ENCODE peak calls at places on chromosomes 1 and 21, in six cellular contexts. L is mesendoderm, W is IMR-90, P is H9, B is mesenchymal stem cell, O is H1. M is an unnamed sample.

GRCh38 chr1:188584119-188584518 is 1755.4 kb downstream of the PLA2G4A start:
- DNase-seq in L (no peak), W (no peak), P (no peak), B (no peak), O (no peak), M (no peak)

GRCh38 chr1:102032534-102032933 is 35.8 kb upstream of the OLFM3 start:
- DNase-seq in L (no peak), W (no peak), P (no peak), B (no peak), O (no peak), M (no peak)

GRCh38 chr1:182279724-182280506 is 111.7 kb downstream of the GLUL start:
- DNase-seq in L (peak), W (no peak), P (peak), B (no peak), O (no peak), M (peak)

GRCh38 chr1:27795601-27796000 is 22.6 kb downstream of the STX12 start:
- DNase-seq in L (no peak), W (peak), P (no peak), B (no peak), O (no peak), M (no peak)

GRCh38 chr1:60697204-60697994 is 385.0 kb upstream of the NFIA start:
- DNase-seq in L (no peak), W (no peak), P (no peak), B (no peak), O (no peak), M (no peak)

GRCh38 chr1:162856260-162856659 is 4.7 kb downstream of the CCDC190 start:
- DNase-seq in L (no peak), W (peak), P (no peak), B (peak), O (no peak), M (no peak)

GRCh38 chr1:156945881-156946661 is 25.6 kb downstream of the LRRC71 start:
- DNase-seq in L (no peak), W (peak), P (no peak), B (no peak), O (no peak), M (no peak)

GRCh38 chr21:38679531-38679930 is 126.2 kb upstream of the ETS2 start:
- DNase-seq in L (no peak), W (peak), P (no peak), B (peak), O (no peak), M (no peak)

GRCh38 chr1:9905010-9905409 is 5.1 kb downstream of the CTNNBIP1 start:
- DNase-seq in L (no peak), W (peak), P (no peak), B (peak), O (no peak), M (no peak)

GRCh38 chr1:224639426-224639975 is 23.4 kb downstream of the CNIH3 start:
- DNase-seq in L (peak), W (no peak), P (no peak), B (no peak), O (no peak), M (no peak)

GRCh38 chr1:179153217-179153616 is 71.3 kb downstream of the TOR3A start:
- DNase-seq in L (no peak), W (peak), P (no peak), B (no peak), O (no peak), M (no peak)

GRCh38 chr1:179166663-179167417 is 62.6 kb downstream of the ABL2 start:
- DNase-seq in L (no peak), W (peak), P (no peak), B (no peak), O (no peak), M (no peak)

GRCh38 chr1:7410156-7410555 is 360.9 kb upstream of the VAMP3 start:
- DNase-seq in L (no peak), W (no peak), P (peak), B (no peak), O (peak), M (no peak)

GRCh38 chr1:109193653-109194590 is 19.8 kb upstream of the SARS1 start:
- DNase-seq in L (peak), W (no peak), P (peak), B (peak), O (peak), M (peak)

DNA sequence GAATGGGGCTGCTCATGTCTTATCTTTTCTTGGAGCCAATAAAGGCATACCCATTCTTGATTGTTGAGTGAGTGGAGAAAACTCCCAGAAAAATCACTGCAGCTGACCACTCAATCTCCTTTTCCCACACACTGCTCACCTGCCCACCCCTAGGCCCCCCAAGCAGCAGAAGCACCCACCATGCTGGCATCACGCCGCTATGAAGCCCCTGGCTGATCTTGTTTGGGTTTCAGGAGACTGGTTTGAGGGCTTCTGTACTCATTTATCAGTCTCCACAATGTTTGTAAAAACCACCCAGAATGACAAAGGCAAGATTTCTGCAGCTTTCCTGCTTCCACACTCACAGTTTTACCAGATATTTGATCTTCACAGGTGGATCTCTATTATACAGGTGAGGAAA is 33.5 kb upstream of the ATP2B4 start:
- DNase-seq in L (no peak), W (no peak), P (no peak), B (no peak), O (no peak), M (no peak)
- H2AK5ac ChIP-seq in L (peak), W (peak), P (no peak), B (no peak), O (no peak), M (no peak)

GRCh38 chr1:16503494-16503893 is 10.6 kb downstream of the RNU1-1 start:
- DNase-seq in L (no peak), W (no peak), P (no peak), B (no peak), O (no peak), M (no peak)

DNA sequence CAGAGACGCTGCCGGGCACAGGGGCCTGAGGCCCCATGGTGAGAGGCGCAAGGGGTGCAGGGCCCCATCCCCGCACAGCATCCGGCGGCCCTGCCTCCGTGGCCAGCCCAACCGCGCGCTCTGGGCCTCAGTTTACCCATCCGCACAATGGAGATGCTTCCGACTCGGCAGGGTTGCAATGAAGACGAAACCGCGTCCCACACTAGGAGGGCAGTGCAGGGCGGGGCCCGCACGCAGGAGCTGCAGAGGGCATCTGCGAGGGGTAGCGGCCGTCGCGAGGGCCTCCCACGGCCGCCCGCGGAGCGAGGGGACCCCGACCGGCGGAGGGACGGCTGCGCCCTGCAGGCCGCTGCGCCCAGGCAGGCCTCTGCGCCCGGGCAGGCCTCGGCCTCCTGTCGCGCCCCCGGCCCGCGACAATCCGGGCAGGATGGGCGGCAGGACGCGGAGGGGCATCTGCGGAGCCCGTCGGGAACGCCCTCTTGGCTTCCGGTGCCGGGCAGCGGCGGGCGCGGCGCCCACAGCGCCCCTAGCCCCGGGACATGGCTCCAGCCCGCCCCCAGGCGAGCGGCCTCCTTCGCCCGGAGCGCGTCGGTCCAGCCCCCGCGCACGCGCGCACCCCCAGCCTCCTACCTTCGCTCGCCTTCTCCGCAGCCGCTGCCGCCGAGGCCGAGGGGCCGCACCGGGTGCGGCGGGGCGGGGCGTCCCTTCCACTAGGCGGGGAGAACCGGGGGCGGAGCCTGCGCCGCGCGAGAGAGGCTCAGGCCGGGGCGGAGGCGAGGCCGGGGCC is 15.3 kb downstream of the RNU1-1 start:
- DNase-seq in L (peak), W (peak), P (peak), B (peak), O (peak), M (peak)
- H2AK5ac ChIP-seq in L (no peak), W (peak), P (no peak), B (no peak), O (no peak), M (peak)

GRCh38 chr21:42279341-42279871 is 35.8 kb downstream of the TFF3 start:
- DNase-seq in L (no peak), W (no peak), P (no peak), B (no peak), O (no peak), M (no peak)
- H2AK5ac ChIP-seq in L (no peak), W (no peak), P (no peak), B (no peak), O (no peak), M (peak)

GRCh38 chr1:1406101-1406820 is 832 bp downstream of the MRPL20 start:
- DNase-seq in L (no peak), W (no peak), P (no peak), B (no peak), O (no peak), M (no peak)
- H2AK5ac ChIP-seq in L (no peak), W (peak), P (no peak), B (no peak), O (no peak), M (peak)

DNA sequence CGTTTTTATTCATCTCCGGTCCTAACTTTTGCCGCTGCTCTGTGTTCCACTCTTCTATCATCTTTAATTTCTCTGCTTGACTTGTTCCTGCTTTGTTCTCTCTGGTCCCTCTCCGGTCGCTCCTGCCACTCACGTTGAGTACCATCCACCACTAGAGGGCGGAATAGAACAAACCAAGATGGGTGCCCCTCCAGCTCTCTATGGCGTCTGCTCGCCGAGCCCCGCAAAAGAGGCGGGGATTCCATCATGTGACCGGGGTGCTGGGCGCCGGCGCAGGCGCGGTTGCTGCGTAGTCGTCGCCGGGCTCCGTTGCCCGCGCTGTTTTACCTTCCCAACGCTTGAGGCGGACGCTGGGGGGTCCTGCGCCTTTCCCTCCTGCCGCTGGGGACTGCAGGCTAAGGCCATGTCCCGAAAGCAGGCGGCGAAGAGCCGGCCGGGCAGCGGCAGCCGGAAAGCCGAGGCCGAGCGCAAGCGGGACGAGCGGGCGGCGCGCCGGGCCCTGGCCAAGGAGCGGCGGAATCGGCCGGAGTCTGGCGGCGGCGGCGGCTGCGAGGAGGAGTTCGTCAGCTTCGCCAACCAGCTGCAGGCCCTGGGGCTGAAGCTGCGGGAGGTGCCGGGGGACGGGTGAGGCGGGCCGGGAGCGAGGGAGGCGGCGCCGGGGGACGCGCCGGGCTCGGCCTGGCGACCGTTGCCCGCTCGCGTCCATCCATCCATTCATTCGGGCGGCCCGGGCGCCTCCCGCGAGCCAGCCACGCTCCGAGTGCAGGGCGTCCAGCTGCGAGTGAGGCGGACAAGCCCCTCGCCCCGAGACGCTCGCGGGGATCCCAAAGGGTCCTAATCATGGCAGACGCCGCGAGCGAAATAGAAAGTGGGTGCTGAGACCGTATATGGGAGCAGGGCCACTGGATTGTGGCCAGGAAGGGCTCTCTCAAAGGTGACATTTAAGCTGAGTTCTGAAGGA is at the start of gene OTUD3:
- DNase-seq in L (peak), W (peak), P (peak), B (peak), O (peak), M (peak)
- H2AK5ac ChIP-seq in L (no peak), W (peak), P (no peak), B (peak), O (no peak), M (peak)

DNA sequence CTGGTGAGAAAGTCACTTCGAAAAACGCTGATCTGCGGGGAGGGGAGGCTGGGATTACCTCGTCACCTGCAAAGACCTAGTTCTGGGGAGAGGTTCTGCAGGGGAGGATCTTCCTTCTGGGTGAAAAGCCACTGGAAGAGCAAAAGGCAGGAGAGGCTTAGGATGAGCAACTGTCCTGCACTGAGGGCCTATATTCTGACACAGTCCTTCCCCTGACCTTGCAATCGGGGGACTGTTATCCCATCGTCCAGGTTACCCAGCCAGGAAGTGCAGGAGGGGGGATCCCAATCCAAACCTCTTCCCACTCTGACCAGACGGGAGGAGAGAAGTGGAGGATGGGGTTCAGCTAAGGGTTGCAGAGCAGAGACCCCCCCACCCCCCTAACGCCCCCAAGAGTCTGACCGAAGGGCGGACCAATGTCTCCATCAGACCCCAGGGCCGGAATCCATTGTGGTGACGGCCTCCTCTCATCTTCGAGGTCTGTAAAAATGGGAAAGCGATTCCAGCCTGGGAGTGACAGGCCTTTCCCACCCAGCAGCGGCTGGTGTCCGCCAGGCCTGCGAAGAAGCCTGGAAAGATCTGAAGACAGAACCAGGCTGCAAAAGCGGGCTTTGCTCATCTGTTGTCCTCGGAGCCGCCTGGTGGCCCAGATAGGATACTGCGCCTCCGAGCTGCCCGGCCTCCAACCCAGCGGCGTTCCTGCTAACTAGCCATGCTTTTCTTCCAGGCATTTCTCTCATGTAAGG is 1.6 kb upstream of the DHRS3 start:
- DNase-seq in L (peak), W (peak), P (peak), B (peak), O (peak), M (peak)
- H2AK5ac ChIP-seq in L (no peak), W (peak), P (no peak), B (peak), O (no peak), M (no peak)

GRCh38 chr1:113761937-113762336 is 2.7 kb upstream of the PHTF1 start:
- DNase-seq in L (no peak), W (no peak), P (no peak), B (no peak), O (no peak), M (no peak)

GRCh38 chr1:113759341-113760101 is at the start of gene PHTF1:
- DNase-seq in L (peak), W (peak), P (peak), B (peak), O (peak), M (peak)

GRCh38 chr1:113760102-113760804 is 967 bp upstream of the PHTF1 start:
- DNase-seq in L (peak), W (no peak), P (no peak), B (no peak), O (no peak), M (no peak)

GRCh38 chr1:113756461-113756860 is 2.8 kb downstream of the PHTF1 start:
- DNase-seq in L (no peak), W (no peak), P (no peak), B (no peak), O (no peak), M (no peak)

DNA sequence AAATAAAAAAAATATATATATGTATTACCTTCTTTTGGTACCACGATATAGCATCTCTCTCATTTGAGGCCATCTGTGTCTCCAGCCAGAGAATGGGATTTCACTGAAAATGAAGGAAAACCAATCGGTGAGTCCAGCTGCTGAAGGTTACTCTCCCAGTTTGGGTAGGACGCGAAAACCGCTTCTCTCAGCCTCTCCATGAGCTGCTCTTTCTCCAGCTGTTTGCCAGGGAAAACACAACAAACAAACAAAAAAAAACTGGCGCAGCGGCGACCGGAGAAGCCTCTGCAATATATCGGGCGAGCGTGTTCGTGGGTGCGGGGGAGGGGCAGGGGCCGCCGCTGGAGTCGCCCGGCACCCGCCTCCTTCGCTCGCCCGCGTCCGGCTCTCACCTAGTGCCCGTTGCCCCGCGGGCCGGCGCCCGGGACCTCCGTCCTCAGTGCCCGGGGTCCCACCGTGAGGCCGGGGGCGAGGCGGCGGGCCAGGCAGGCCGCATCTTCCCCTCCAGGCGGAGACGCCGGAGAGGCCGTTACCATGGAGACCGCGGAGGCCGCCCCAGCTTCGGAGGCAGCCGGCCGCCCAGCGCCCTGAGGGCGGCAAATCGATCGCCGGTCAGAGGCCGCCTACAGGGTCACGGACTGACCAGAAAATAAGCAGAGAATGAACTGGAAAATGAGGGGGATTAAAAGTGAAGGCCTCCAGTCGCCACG is 500 bp downstream of the PHTF1 start:
- DNase-seq in L (peak), W (peak), P (peak), B (peak), O (peak), M (peak)
- H2AK5ac ChIP-seq in L (no peak), W (no peak), P (no peak), B (no peak), O (no peak), M (peak)

M was measured in neuronal stem cell.